ENCODE peak calls at places on chromosome 22, in four cellular contexts. S is K562, J is HepG2, Z is HCT116. I is an unnamed sample.

GRCh38 chr22:48607901-48608650 is 1219.6 kb downstream of the BRD1 start:
- DNase-seq in J (no peak), Z (no peak), S (no peak), I (no peak)

GRCh38 chr22:21568207-21569075 is 927 bp downstream of the UBE2L3 start:
- DNase-seq in Z (no peak), S (peak), J (peak), I (no peak)

GRCh38 chr22:41532908-41533825 is 11.1 kb downstream of the POLR3H start:
- DNase-seq in Z (no peak), J (peak), S (peak), I (no peak)

GRCh38 chr22:37290737-37291136 is 8.4 kb downstream of the CYTH4 start:
- DNase-seq in Z (no peak), J (no peak), S (no peak), I (no peak)

GRCh38 chr22:35739642-35740041 is 22.0 kb downstream of the APOL5 start:
- DNase-seq in S (no peak), Z (no peak), J (peak), I (no peak)

GRCh38 chr22:45497268-45497667 is 5.4 kb upstream of the FBLN1 start:
- DNase-seq in S (no peak), J (no peak), Z (no peak), I (no peak)

GRCh38 chr22:30876221-30876751 is 92.3 kb downstream of the MORC2 start:
- DNase-seq in S (no peak), J (no peak), Z (no peak), I (no peak)

GRCh38 chr22:48748860-48749554 is 1078.7 kb downstream of the BRD1 start:
- DNase-seq in J (no peak), Z (no peak), S (no peak), I (no peak)

GRCh38 chr22:32410459-32410858 is 1.6 kb downstream of the RTCB start:
- DNase-seq in S (no peak), J (peak), Z (no peak), I (no peak)

GRCh38 chr22:37018086-37018814 is 997 bp downstream of the TST start:
- DNase-seq in J (no peak), Z (no peak), S (no peak), I (no peak)

GRCh38 chr22:48439560-48440135 is 1388.0 kb downstream of the BRD1 start:
- DNase-seq in S (no peak), J (no peak), Z (no peak), I (no peak)

DNA sequence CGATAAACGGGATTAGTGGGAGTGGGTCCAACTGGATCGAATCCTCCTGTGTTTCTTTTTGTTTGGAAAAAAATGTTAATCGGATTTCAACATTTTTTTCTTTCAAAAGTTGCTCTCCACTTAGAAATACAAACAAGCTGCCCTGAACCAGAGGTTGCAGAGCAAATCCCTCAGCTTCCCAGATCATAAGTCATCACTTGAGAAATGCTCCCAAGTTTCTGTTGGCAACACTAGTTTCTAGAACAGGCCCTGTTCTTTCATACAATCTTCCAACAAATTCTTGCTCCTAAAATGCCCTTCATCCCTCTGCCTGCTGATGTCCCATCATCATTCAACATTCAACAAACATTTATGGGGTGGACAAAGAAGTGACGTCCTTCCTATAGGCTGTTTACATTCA is 1.3 kb upstream of the MLC1 start:
- DNase-seq in Z (no peak), J (no peak), S (no peak), I (no peak)
- TF ChIP-seq REST in Z (no peak), J (no peak), S (no peak), I (no peak)

GRCh38 chr22:44130076-44130711 is 50.5 kb upstream of the PARVG start:
- DNase-seq in S (no peak), Z (no peak), J (no peak), I (no peak)

GRCh38 chr22:44126807-44127206 is 53.9 kb upstream of the PARVG start:
- DNase-seq in S (no peak), J (no peak), Z (no peak), I (no peak)

GRCh38 chr22:44127353-44127752 is 53.4 kb upstream of the PARVG start:
- DNase-seq in Z (no peak), S (no peak), J (no peak), I (no peak)

GRCh38 chr22:44129614-44129976 is 51.1 kb upstream of the PARVG start:
- DNase-seq in S (peak), Z (no peak), J (no peak), I (no peak)

DNA sequence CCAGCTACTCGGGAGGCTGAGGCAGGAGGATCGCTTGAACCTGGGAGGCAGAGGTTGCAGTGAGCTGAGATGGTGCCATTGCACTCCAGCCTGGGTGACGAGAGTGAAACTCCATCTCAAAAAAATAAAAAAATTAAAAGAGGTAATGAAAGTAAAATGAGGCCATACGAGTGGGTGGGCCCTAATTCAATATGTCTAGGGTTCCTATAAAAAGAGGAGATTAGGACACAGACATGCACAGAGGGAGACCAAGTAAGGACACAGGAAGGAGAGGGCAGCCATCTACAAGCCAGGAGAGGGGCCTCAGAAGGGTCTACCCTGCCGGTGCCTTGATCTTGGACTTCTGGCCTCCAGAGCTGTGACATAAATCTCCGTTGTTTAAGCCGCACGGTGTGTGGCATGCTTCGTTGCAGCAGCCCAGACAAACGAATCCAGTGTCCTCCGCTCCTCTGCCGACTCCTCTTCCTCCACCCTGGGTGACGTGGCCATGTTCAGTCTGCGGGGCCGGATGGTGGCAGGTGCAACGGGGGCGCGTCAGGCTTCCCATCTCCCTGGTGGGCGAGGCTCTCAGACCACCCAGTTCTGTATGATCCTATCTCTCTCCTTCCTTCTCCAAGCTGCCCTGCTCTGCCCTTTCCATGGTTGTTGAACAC is 51.6 kb upstream of the PARVG start:
- DNase-seq in Z (no peak), J (no peak), S (no peak), I (no peak)
- TF ChIP-seq TCF7L2 in Z (no peak), J (no peak), S (no peak), I (no peak)

GRCh38 chr22:19855504-19856409 is 1.1 kb upstream of the GNB1L start:
- DNase-seq in Z (peak), J (peak), S (peak), I (no peak)

GRCh38 chr22:19853058-19853878 is 1.4 kb downstream of the GNB1L start:
- DNase-seq in Z (no peak), J (no peak), S (peak), I (no peak)

GRCh38 chr22:19853879-19854777 is 546 bp downstream of the GNB1L start:
- DNase-seq in S (peak), J (no peak), Z (peak), I (no peak)

GRCh38 chr22:19857382-19857781 is 2.7 kb upstream of the GNB1L start:
- DNase-seq in J (no peak), S (no peak), Z (no peak), I (no peak)

GRCh38 chr22:19854778-19855503 is at the start of the genes GNB1L and RTL10:
- DNase-seq in S (peak), J (peak), Z (peak), I (peak)
- TF ChIP-seq REST in S (peak), J (peak), Z (no peak), I (peak)

DNA sequence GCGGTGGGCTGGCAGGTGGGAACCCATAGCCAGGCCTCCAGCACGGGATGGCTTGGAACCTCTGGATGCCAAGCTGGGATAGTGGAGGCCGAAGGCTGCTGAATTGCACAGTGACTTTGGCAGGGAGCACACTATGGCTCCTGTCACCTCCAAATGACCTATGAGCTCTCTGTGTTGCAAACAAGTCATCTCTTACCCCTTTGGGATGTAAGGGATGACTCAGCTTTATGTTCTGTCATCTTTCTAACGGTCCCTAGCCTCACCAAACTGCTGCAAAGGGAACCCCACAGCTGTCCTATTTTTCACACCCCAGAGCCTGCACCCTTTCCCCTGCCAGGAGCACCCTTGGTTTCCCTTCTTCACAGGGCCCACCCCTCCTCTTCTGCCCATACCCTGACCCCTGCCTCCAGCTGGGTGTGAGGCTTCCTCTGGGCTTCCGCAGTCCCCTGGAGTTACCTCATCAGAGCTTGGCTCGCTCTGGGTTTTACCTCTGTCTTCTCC is 2.6 kb upstream of the SCUBE1 start:
- DNase-seq in Z (no peak), J (peak), S (peak), I (no peak)
- TF ChIP-seq TCF7L2 in Z (no peak), J (no peak), S (no peak), I (no peak)

GRCh38 chr22:38565441-38565840 is 4.5 kb downstream of the DMC1 start:
- DNase-seq in J (no peak), S (no peak), Z (no peak), I (no peak)
- TF ChIP-seq REST in J (no peak), S (no peak), Z (no peak), I (no peak)

GRCh38 chr22:27627901-27628300 is 173.7 kb downstream of the MN1 start:
- DNase-seq in S (no peak), Z (no peak), J (no peak), I (no peak)

GRCh38 chr22:27626675-27627443 is 174.7 kb downstream of the MN1 start:
- DNase-seq in S (no peak), Z (no peak), J (peak), I (no peak)

GRCh38 chr22:27627444-27627833 is 174.1 kb downstream of the MN1 start:
- DNase-seq in Z (peak), J (peak), S (peak), I (no peak)

GRCh38 chr22:27624705-27625104 is 176.9 kb downstream of the MN1 start:
- DNase-seq in Z (no peak), J (no peak), S (no peak), I (no peak)

GRCh38 chr22:27625769-27626674 is 175.5 kb downstream of the MN1 start:
- DNase-seq in S (no peak), J (no peak), Z (no peak), I (no peak)
- TF ChIP-seq TCF7L2 in S (no peak), J (no peak), Z (no peak), I (no peak)

I was measured in Panc1.